ENCODE peak calls at places on chromosomes 12 and 14, in four cellular contexts. M is NCI-H1092 treated with DMSO at 0.1 percent for 48 hours, I is GM04504, A is HEK293T. Y is an unnamed sample.

GRCh38 chr12:56927281-56927680 is 6.9 kb downstream of the SDR9C7 start:
- DNase-seq in M (no peak), I (no peak), A (no peak), Y (no peak)

GRCh38 chr14:24576178-24576577 is at the start of gene CTSG:
- DNase-seq in M (no peak), I (no peak), A (no peak), Y (no peak)

GRCh38 chr12:85007836-85008235 is 28.2 kb downstream of the TSPAN19 start:
- DNase-seq in M (no peak), I (peak), A (no peak), Y (no peak)

GRCh38 chr12:12492547-12492946 is 70.1 kb downstream of the DUSP16 start:
- DNase-seq in M (no peak), I (no peak), A (no peak), Y (no peak)

GRCh38 chr12:132936163-132936562 is 19.9 kb downstream of the ZNF605 start:
- DNase-seq in M (no peak), I (no peak), A (no peak), Y (no peak)

GRCh38 chr12:124681779-124682391 is 114.5 kb upstream of the NCOR2 start:
- DNase-seq in M (no peak), I (peak), A (no peak), Y (no peak)

GRCh38 chr14:68607081-68607851 is 185.6 kb downstream of the ZFP36L1 start:
- DNase-seq in M (no peak), I (no peak), A (no peak), Y (peak)

GRCh38 chr12:108967869-108968540 is 52.9 kb downstream of the SVOP start:
- DNase-seq in M (no peak), I (no peak), A (peak), Y (no peak)

GRCh38 chr12:59088673-59089072 is 168.4 kb upstream of the LRIG3 start:
- DNase-seq in M (no peak), I (no peak), A (no peak), Y (no peak)

GRCh38 chr12:125403145-125403789 is 338.0 kb downstream of the AACS start:
- DNase-seq in M (peak), I (no peak), A (peak), Y (no peak)

GRCh38 chr12:9404469-9405260 is 196.5 kb upstream of the PZP start:
- DNase-seq in M (no peak), I (no peak), A (no peak), Y (no peak)

GRCh38 chr14:75315143-75315542 is 36.5 kb downstream of the FOS start:
- DNase-seq in M (peak), I (no peak), A (no peak), Y (peak)

GRCh38 chr12:39902823-39903222 is 203.1 kb downstream of the SLC2A13 start:
- DNase-seq in M (no peak), I (no peak), A (no peak), Y (no peak)

GRCh38 chr12:27359578-27360340 is 27.1 kb downstream of the BMAL2 start:
- DNase-seq in M (no peak), I (no peak), A (no peak), Y (no peak)

GRCh38 chr12:132327351-132328171 is 1.8 kb downstream of the GALNT9 start:
- DNase-seq in M (no peak), I (peak), A (no peak), Y (peak)

Y was measured in prostate gland.